ENCODE peak calls at places on chromosomes 5 and 9, in five cellular contexts. One of them, this sample, is unnamed.

GRCh38 chr5:169861934-169862333 is 118.4 kb downstream of the INSYN2B start:
- DNase-seq in A549: no peak
- DNase-seq in endothelial cell: no peak
- DNase-seq in activated B cell treated with CpG ODN at 0.5 μM for 24 hours: no peak
- DNase-seq in psoas muscle: no peak
- DNase-seq in this sample: no peak

GRCh38 chr5:132479812-132480441 is 10.6 kb downstream of the IRF1 start:
- DNase-seq in A549: no peak
- DNase-seq in activated B cell treated with CpG ODN at 0.5 μM for 24 hours: no peak
- DNase-seq in psoas muscle: no peak
- DNase-seq in endothelial cell: no peak
- DNase-seq in this sample: no peak

GRCh38 chr9:98488578-98489312 is 220.0 kb downstream of the GABBR2 start:
- DNase-seq in endothelial cell: no peak
- DNase-seq in activated B cell treated with CpG ODN at 0.5 μM for 24 hours: no peak
- DNase-seq in psoas muscle: no peak
- DNase-seq in A549: peak
- DNase-seq in this sample: no peak

GRCh38 chr5:161378701-161379100 is 167.8 kb downstream of the GABRB2 start:
- DNase-seq in endothelial cell: no peak
- DNase-seq in psoas muscle: no peak
- DNase-seq in A549: no peak
- DNase-seq in activated B cell treated with CpG ODN at 0.5 μM for 24 hours: no peak
- DNase-seq in this sample: no peak

GRCh38 chr5:39906146-39906545 is 481.4 kb upstream of the DAB2 start:
- DNase-seq in activated B cell treated with CpG ODN at 0.5 μM for 24 hours: no peak
- DNase-seq in A549: no peak
- DNase-seq in endothelial cell: no peak
- DNase-seq in psoas muscle: no peak
- DNase-seq in this sample: no peak

GRCh38 chr9:111914749-111915424 is 18.3 kb downstream of the UGCG start:
- DNase-seq in psoas muscle: no peak
- DNase-seq in A549: no peak
- DNase-seq in endothelial cell: no peak
- DNase-seq in activated B cell treated with CpG ODN at 0.5 μM for 24 hours: no peak
- DNase-seq in this sample: no peak

GRCh38 chr5:149310947-149311675 is 34.2 kb upstream of the GRPEL2 start:
- DNase-seq in A549: peak
- DNase-seq in activated B cell treated with CpG ODN at 0.5 μM for 24 hours: no peak
- DNase-seq in endothelial cell: no peak
- DNase-seq in psoas muscle: peak
- DNase-seq in this sample: no peak

GRCh38 chr9:111970827-111971226 is 74.2 kb downstream of the UGCG start:
- DNase-seq in psoas muscle: no peak
- DNase-seq in endothelial cell: no peak
- DNase-seq in activated B cell treated with CpG ODN at 0.5 μM for 24 hours: no peak
- DNase-seq in A549: no peak
- DNase-seq in this sample: no peak

GRCh38 chr9:72648324-72648723 is 126.9 kb downstream of the TMC1 start:
- DNase-seq in endothelial cell: no peak
- DNase-seq in activated B cell treated with CpG ODN at 0.5 μM for 24 hours: no peak
- DNase-seq in A549: no peak
- DNase-seq in psoas muscle: no peak
- DNase-seq in this sample: no peak

GRCh38 chr9:95307538-95307937 is 10.0 kb downstream of the FANCC start:
- DNase-seq in endothelial cell: no peak
- DNase-seq in A549: no peak
- DNase-seq in activated B cell treated with CpG ODN at 0.5 μM for 24 hours: no peak
- DNase-seq in psoas muscle: no peak
- DNase-seq in this sample: no peak

GRCh38 chr5:74594172-74595040 is 46.1 kb downstream of the ENC1 start:
- DNase-seq in A549: no peak
- DNase-seq in endothelial cell: no peak
- DNase-seq in psoas muscle: no peak
- DNase-seq in activated B cell treated with CpG ODN at 0.5 μM for 24 hours: no peak
- DNase-seq in this sample: no peak

DNA sequence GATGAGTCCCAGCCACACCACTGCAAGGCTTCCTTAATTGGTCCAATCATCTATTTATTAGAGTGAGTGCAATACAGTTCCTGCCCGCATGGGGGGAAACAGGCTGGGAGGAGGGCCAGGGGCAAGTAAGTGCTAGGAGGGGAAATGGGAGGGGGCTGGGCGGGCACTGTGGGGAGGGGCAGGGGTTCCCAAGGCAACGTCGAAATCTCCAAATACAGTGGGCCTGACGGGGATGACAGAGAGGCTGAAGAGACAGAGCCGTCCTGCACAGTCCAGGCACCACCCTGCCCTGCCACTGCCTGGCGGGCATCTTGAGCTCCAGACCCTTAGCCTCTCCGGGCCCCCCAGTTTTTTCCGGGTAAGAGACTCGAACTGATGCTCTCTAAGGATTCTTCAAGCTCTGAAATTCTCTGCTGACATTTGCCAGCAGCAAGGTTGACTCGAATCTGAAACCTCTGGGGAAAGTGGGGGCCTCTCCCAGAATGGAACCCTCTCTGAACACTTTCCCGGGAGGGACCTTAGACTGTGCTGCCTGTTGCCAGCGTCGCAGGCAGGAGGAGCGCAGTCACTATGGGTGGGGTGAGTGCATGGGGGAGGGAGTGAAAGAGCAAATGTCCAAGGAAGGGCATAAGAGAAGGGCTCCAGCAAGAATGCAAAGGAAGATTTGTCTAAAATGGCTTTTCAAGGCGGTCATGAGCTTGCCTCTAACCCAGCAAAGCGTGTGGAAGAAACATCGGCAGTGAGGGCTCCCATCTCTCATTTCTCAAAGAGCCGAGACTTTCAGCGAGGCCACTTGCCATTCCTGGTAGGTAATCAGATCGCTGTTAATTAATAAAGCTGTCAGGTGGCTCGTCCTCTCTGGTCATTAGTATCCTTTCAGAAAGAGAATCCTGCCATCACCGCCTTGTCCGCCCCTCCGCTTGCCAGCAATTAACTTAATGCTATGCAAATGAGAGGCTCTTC is 98.9 kb downstream of the GTF3C4 start:
- DNase-seq in psoas muscle: peak
- DNase-seq in activated B cell treated with CpG ODN at 0.5 μM for 24 hours: peak
- DNase-seq in endothelial cell: peak
- DNase-seq in A549: peak
- DNase-seq in this sample: no peak
- TF ChIP-seq CTCF in psoas muscle: peak
- TF ChIP-seq CTCF in activated B cell treated with CpG ODN at 0.5 μM for 24 hours: no peak
- TF ChIP-seq CTCF in endothelial cell: peak
- TF ChIP-seq CTCF in A549: peak
- TF ChIP-seq CTCF in this sample: peak

GRCh38 chr5:129460121-129460950 is at the start of gene ADAMTS19:
- DNase-seq in A549: peak
- DNase-seq in endothelial cell: peak
- DNase-seq in activated B cell treated with CpG ODN at 0.5 μM for 24 hours: no peak
- DNase-seq in psoas muscle: no peak
- DNase-seq in this sample: no peak

GRCh38 chr5:129461816-129462396 is 1.8 kb downstream of the ADAMTS19 start:
- DNase-seq in A549: no peak
- DNase-seq in endothelial cell: no peak
- DNase-seq in psoas muscle: no peak
- DNase-seq in activated B cell treated with CpG ODN at 0.5 μM for 24 hours: no peak
- DNase-seq in this sample: no peak

GRCh38 chr5:129459485-129460120 is 495 bp upstream of the ADAMTS19 start:
- DNase-seq in psoas muscle: peak
- DNase-seq in endothelial cell: peak
- DNase-seq in A549: peak
- DNase-seq in activated B cell treated with CpG ODN at 0.5 μM for 24 hours: no peak
- DNase-seq in this sample: peak

GRCh38 chr5:129465945-129466344 is 5.8 kb downstream of the ADAMTS19 start:
- DNase-seq in psoas muscle: no peak
- DNase-seq in A549: no peak
- DNase-seq in endothelial cell: no peak
- DNase-seq in activated B cell treated with CpG ODN at 0.5 μM for 24 hours: no peak
- DNase-seq in this sample: no peak

GRCh38 chr5:129460951-129461815 is 1.1 kb downstream of the ADAMTS19 start:
- DNase-seq in activated B cell treated with CpG ODN at 0.5 μM for 24 hours: no peak
- DNase-seq in A549: peak
- DNase-seq in psoas muscle: peak
- DNase-seq in endothelial cell: peak
- DNase-seq in this sample: peak
- TF ChIP-seq CTCF in activated B cell treated with CpG ODN at 0.5 μM for 24 hours: no peak
- TF ChIP-seq CTCF in A549: peak
- TF ChIP-seq CTCF in psoas muscle: peak
- TF ChIP-seq CTCF in endothelial cell: peak
- TF ChIP-seq CTCF in this sample: peak

DNA sequence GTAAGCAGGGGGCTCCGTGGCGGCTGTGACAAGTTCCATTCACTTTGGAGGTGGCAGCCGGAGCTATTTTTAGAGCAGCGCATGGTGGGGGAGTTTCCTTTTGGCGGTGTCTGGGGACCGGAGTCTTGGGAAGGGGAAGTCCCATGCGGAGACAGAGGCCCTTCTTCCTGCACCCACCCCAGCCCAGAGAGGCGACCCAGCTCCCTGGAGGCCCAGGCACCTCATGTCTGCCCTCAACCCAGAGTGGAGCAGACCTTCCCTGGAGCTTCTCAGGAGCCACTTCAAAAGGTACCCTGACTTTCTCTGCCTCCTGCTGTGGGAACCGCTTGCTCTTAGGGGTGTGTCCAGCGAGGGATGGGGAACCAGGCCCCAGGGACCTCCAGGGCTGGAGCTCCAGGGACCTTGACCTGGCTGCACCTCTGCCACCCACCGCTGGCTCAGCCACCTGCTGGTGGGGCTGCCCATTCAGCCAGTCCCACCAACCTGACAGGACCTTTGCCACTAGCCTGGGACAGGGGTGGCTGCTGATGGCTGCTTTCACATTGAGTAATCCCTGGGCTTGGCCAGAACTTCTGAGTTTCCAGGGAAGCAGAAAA is 34.1 kb downstream of the NEK6 start:
- DNase-seq in endothelial cell: no peak
- DNase-seq in activated B cell treated with CpG ODN at 0.5 μM for 24 hours: peak
- DNase-seq in A549: no peak
- DNase-seq in psoas muscle: no peak
- DNase-seq in this sample: no peak
- TF ChIP-seq CTCF in endothelial cell: no peak
- TF ChIP-seq CTCF in activated B cell treated with CpG ODN at 0.5 μM for 24 hours: no peak
- TF ChIP-seq CTCF in A549: no peak
- TF ChIP-seq CTCF in psoas muscle: no peak
- TF ChIP-seq CTCF in this sample: no peak

GRCh38 chr5:65663804-65664521 is 39.1 kb downstream of the SHLD3 start:
- DNase-seq in A549: peak
- DNase-seq in endothelial cell: peak
- DNase-seq in activated B cell treated with CpG ODN at 0.5 μM for 24 hours: no peak
- DNase-seq in psoas muscle: no peak
- DNase-seq in this sample: no peak
- TF ChIP-seq CTCF in A549: peak
- TF ChIP-seq CTCF in endothelial cell: peak
- TF ChIP-seq CTCF in activated B cell treated with CpG ODN at 0.5 μM for 24 hours: no peak
- TF ChIP-seq CTCF in psoas muscle: peak
- TF ChIP-seq CTCF in this sample: peak

DNA sequence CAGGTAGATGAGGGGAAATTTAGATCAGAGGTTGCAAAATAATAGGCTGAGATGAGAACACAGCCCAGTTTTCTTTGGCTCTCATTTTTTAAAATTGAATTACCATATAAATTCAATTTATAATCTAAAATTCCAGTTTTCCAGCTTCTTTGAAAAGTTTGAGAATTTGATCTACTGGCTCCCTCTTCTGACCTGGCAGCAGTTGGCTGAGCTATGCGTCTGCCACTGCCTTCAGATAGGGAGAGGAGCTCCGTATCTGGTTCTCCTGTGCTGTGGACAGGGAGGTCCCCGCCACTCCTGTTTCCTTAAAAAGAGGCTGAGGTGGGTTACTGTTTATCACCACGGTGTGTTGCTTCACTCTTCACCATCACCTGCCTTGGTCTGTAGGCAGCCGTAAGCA is 103.7 kb downstream of the ARHGAP26 start:
- DNase-seq in activated B cell treated with CpG ODN at 0.5 μM for 24 hours: no peak
- DNase-seq in A549: no peak
- DNase-seq in endothelial cell: no peak
- DNase-seq in psoas muscle: no peak
- DNase-seq in this sample: no peak
- TF ChIP-seq CTCF in activated B cell treated with CpG ODN at 0.5 μM for 24 hours: no peak
- TF ChIP-seq CTCF in A549: no peak
- TF ChIP-seq CTCF in endothelial cell: no peak
- TF ChIP-seq CTCF in psoas muscle: no peak
- TF ChIP-seq CTCF in this sample: no peak

DNA sequence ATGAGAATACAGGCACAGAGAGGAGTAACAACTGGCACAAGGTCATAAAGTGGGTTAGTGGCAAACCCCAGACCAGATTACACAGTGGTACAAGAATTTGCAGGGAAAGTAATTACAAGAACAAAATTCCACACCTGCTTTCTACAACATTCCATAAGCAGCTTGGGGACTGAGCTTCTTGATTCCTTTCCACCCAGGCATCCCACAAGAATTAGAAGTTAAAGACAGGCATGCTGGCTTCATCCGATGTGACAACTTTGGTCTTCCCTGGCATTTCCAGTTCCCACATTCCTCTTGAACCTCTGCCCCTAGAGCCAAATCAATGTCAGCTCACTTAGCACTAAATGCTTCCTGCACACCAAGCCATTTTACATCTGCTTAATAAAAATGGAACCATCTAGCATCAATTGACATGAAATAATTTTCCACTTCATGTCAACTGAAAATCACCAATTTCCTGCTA is 435.8 kb upstream of the PAPPA start:
- DNase-seq in psoas muscle: no peak
- DNase-seq in A549: no peak
- DNase-seq in activated B cell treated with CpG ODN at 0.5 μM for 24 hours: no peak
- DNase-seq in endothelial cell: no peak
- DNase-seq in this sample: no peak
- TF ChIP-seq CTCF in psoas muscle: no peak
- TF ChIP-seq CTCF in A549: no peak
- TF ChIP-seq CTCF in activated B cell treated with CpG ODN at 0.5 μM for 24 hours: no peak
- TF ChIP-seq CTCF in endothelial cell: no peak
- TF ChIP-seq CTCF in this sample: no peak

GRCh38 chr9:83992407-83992806 is 11.8 kb downstream of the RMI1 start:
- DNase-seq in psoas muscle: no peak
- DNase-seq in activated B cell treated with CpG ODN at 0.5 μM for 24 hours: no peak
- DNase-seq in A549: peak
- DNase-seq in endothelial cell: no peak
- DNase-seq in this sample: no peak
- TF ChIP-seq CTCF in psoas muscle: no peak
- TF ChIP-seq CTCF in activated B cell treated with CpG ODN at 0.5 μM for 24 hours: no peak
- TF ChIP-seq CTCF in A549: peak
- TF ChIP-seq CTCF in endothelial cell: no peak
- TF ChIP-seq CTCF in this sample: no peak

This sample was measured in progenitor cell of endocrine pancreas.